ENCODE peak calls at places on chromosomes 3 and 15, in ten cellular contexts. One of them, this sample, is unnamed.

GRCh38 chr15:80072285-80072684 is 12.8 kb downstream of the ZFAND6 start:
- DNase-seq in tibial nerve: no peak
- DNase-seq in iPS-NIHi11: peak
- DNase-seq in stimulated activated CD8-positive, alpha-beta memory T cell treated with anti-CD3 and anti-CD28 coated beads, Interleukin-15, amount 100 ng/mL, for 1 hour: no peak
- DNase-seq in COR-L47: peak
- DNase-seq in ELR: peak
- DNase-seq in mucosa of descending colon: no peak
- DNase-seq in stomach: no peak
- DNase-seq in Jurkat, Clone E6-1: peak
- DNase-seq in nephron progenitor cell: peak
- DNase-seq in this sample: no peak

GRCh38 chr3:71885001-71885400 is 100.1 kb upstream of the PROK2 start:
- DNase-seq in stimulated activated CD8-positive, alpha-beta memory T cell treated with anti-CD3 and anti-CD28 coated beads, Interleukin-15, amount 100 ng/mL, for 1 hour: no peak
- DNase-seq in nephron progenitor cell: no peak
- DNase-seq in iPS-NIHi11: peak
- DNase-seq in COR-L47: no peak
- DNase-seq in stomach: no peak
- DNase-seq in ELR: no peak
- DNase-seq in tibial nerve: no peak
- DNase-seq in Jurkat, Clone E6-1: no peak
- DNase-seq in mucosa of descending colon: no peak
- DNase-seq in this sample: no peak

GRCh38 chr15:64067564-64068030 is 21.3 kb upstream of the DAPK2 start:
- DNase-seq in Jurkat, Clone E6-1: peak
- DNase-seq in ELR: peak
- DNase-seq in stimulated activated CD8-positive, alpha-beta memory T cell treated with anti-CD3 and anti-CD28 coated beads, Interleukin-15, amount 100 ng/mL, for 1 hour: peak
- DNase-seq in iPS-NIHi11: peak
- DNase-seq in tibial nerve: no peak
- DNase-seq in stomach: peak
- DNase-seq in nephron progenitor cell: peak
- DNase-seq in COR-L47: peak
- DNase-seq in mucosa of descending colon: no peak
- DNase-seq in this sample: peak

GRCh38 chr3:43346990-43347749 is 60.8 kb downstream of the SNRK start:
- DNase-seq in stimulated activated CD8-positive, alpha-beta memory T cell treated with anti-CD3 and anti-CD28 coated beads, Interleukin-15, amount 100 ng/mL, for 1 hour: no peak
- DNase-seq in tibial nerve: no peak
- DNase-seq in Jurkat, Clone E6-1: peak
- DNase-seq in mucosa of descending colon: no peak
- DNase-seq in ELR: no peak
- DNase-seq in nephron progenitor cell: no peak
- DNase-seq in stomach: no peak
- DNase-seq in COR-L47: no peak
- DNase-seq in iPS-NIHi11: no peak
- DNase-seq in this sample: no peak

GRCh38 chr3:18438586-18438985 is 13.4 kb upstream of the SATB1 start:
- DNase-seq in COR-L47: no peak
- DNase-seq in iPS-NIHi11: no peak
- DNase-seq in tibial nerve: no peak
- DNase-seq in stimulated activated CD8-positive, alpha-beta memory T cell treated with anti-CD3 and anti-CD28 coated beads, Interleukin-15, amount 100 ng/mL, for 1 hour: no peak
- DNase-seq in Jurkat, Clone E6-1: peak
- DNase-seq in stomach: no peak
- DNase-seq in nephron progenitor cell: no peak
- DNase-seq in mucosa of descending colon: peak
- DNase-seq in ELR: no peak
- DNase-seq in this sample: no peak

GRCh38 chr15:42675021-42675420 is 61.9 kb downstream of the CDAN1 start:
- DNase-seq in tibial nerve: no peak
- DNase-seq in stomach: no peak
- DNase-seq in stimulated activated CD8-positive, alpha-beta memory T cell treated with anti-CD3 and anti-CD28 coated beads, Interleukin-15, amount 100 ng/mL, for 1 hour: no peak
- DNase-seq in ELR: no peak
- DNase-seq in COR-L47: no peak
- DNase-seq in iPS-NIHi11: no peak
- DNase-seq in mucosa of descending colon: no peak
- DNase-seq in Jurkat, Clone E6-1: no peak
- DNase-seq in nephron progenitor cell: no peak
- DNase-seq in this sample: no peak

GRCh38 chr15:70528270-70528706 is 235.1 kb downstream of the UACA start:
- DNase-seq in mucosa of descending colon: peak
- DNase-seq in COR-L47: no peak
- DNase-seq in stimulated activated CD8-positive, alpha-beta memory T cell treated with anti-CD3 and anti-CD28 coated beads, Interleukin-15, amount 100 ng/mL, for 1 hour: no peak
- DNase-seq in iPS-NIHi11: no peak
- DNase-seq in tibial nerve: no peak
- DNase-seq in ELR: peak
- DNase-seq in Jurkat, Clone E6-1: peak
- DNase-seq in stomach: peak
- DNase-seq in nephron progenitor cell: no peak
- DNase-seq in this sample: no peak

GRCh38 chr15:66854012-66854965 is 152.3 kb downstream of the SMAD6 start:
- DNase-seq in ELR: no peak
- DNase-seq in stimulated activated CD8-positive, alpha-beta memory T cell treated with anti-CD3 and anti-CD28 coated beads, Interleukin-15, amount 100 ng/mL, for 1 hour: no peak
- DNase-seq in nephron progenitor cell: no peak
- DNase-seq in mucosa of descending colon: no peak
- DNase-seq in tibial nerve: no peak
- DNase-seq in iPS-NIHi11: no peak
- DNase-seq in Jurkat, Clone E6-1: no peak
- DNase-seq in COR-L47: no peak
- DNase-seq in stomach: peak
- DNase-seq in this sample: no peak

GRCh38 chr3:74663178-74663577 is 48.7 kb upstream of the CNTN3 start:
- DNase-seq in mucosa of descending colon: no peak
- DNase-seq in stomach: no peak
- DNase-seq in nephron progenitor cell: no peak
- DNase-seq in Jurkat, Clone E6-1: no peak
- DNase-seq in tibial nerve: no peak
- DNase-seq in stimulated activated CD8-positive, alpha-beta memory T cell treated with anti-CD3 and anti-CD28 coated beads, Interleukin-15, amount 100 ng/mL, for 1 hour: no peak
- DNase-seq in COR-L47: no peak
- DNase-seq in iPS-NIHi11: no peak
- DNase-seq in ELR: no peak
- DNase-seq in this sample: no peak

GRCh38 chr15:37824717-37825382 is 109.6 kb upstream of the TMCO5A start:
- DNase-seq in Jurkat, Clone E6-1: peak
- DNase-seq in ELR: peak
- DNase-seq in mucosa of descending colon: no peak
- DNase-seq in stomach: no peak
- DNase-seq in iPS-NIHi11: no peak
- DNase-seq in tibial nerve: no peak
- DNase-seq in stimulated activated CD8-positive, alpha-beta memory T cell treated with anti-CD3 and anti-CD28 coated beads, Interleukin-15, amount 100 ng/mL, for 1 hour: no peak
- DNase-seq in nephron progenitor cell: no peak
- DNase-seq in COR-L47: no peak
- DNase-seq in this sample: no peak

GRCh38 chr3:85330071-85330470 is 371.3 kb downstream of the CADM2 start:
- DNase-seq in mucosa of descending colon: no peak
- DNase-seq in COR-L47: no peak
- DNase-seq in stimulated activated CD8-positive, alpha-beta memory T cell treated with anti-CD3 and anti-CD28 coated beads, Interleukin-15, amount 100 ng/mL, for 1 hour: no peak
- DNase-seq in ELR: no peak
- DNase-seq in iPS-NIHi11: no peak
- DNase-seq in Jurkat, Clone E6-1: no peak
- DNase-seq in nephron progenitor cell: no peak
- DNase-seq in stomach: no peak
- DNase-seq in tibial nerve: no peak
- DNase-seq in this sample: no peak

GRCh38 chr3:52291508-52292181 is 4.0 kb downstream of the GLYCTK start:
- DNase-seq in COR-L47: peak
- DNase-seq in stimulated activated CD8-positive, alpha-beta memory T cell treated with anti-CD3 and anti-CD28 coated beads, Interleukin-15, amount 100 ng/mL, for 1 hour: no peak
- DNase-seq in Jurkat, Clone E6-1: no peak
- DNase-seq in iPS-NIHi11: peak
- DNase-seq in mucosa of descending colon: peak
- DNase-seq in ELR: peak
- DNase-seq in nephron progenitor cell: peak
- DNase-seq in tibial nerve: no peak
- DNase-seq in stomach: no peak
- DNase-seq in this sample: no peak

GRCh38 chr3:40169983-40170382 is 139.5 kb upstream of the EIF1B start:
- DNase-seq in mucosa of descending colon: no peak
- DNase-seq in Jurkat, Clone E6-1: no peak
- DNase-seq in ELR: no peak
- DNase-seq in iPS-NIHi11: no peak
- DNase-seq in nephron progenitor cell: no peak
- DNase-seq in stimulated activated CD8-positive, alpha-beta memory T cell treated with anti-CD3 and anti-CD28 coated beads, Interleukin-15, amount 100 ng/mL, for 1 hour: no peak
- DNase-seq in tibial nerve: no peak
- DNase-seq in stomach: no peak
- DNase-seq in COR-L47: no peak
- DNase-seq in this sample: no peak

GRCh38 chr3:63662500-63662899 is 10.0 kb downstream of the SNTN start:
- DNase-seq in tibial nerve: no peak
- DNase-seq in COR-L47: no peak
- DNase-seq in nephron progenitor cell: no peak
- DNase-seq in Jurkat, Clone E6-1: no peak
- DNase-seq in mucosa of descending colon: no peak
- DNase-seq in ELR: no peak
- DNase-seq in iPS-NIHi11: peak
- DNase-seq in stimulated activated CD8-positive, alpha-beta memory T cell treated with anti-CD3 and anti-CD28 coated beads, Interleukin-15, amount 100 ng/mL, for 1 hour: no peak
- DNase-seq in stomach: no peak
- DNase-seq in this sample: no peak

GRCh38 chr3:48194446-48195071 is 6.3 kb upstream of the CDC25A start:
- DNase-seq in nephron progenitor cell: peak
- DNase-seq in iPS-NIHi11: peak
- DNase-seq in ELR: peak
- DNase-seq in COR-L47: no peak
- DNase-seq in stimulated activated CD8-positive, alpha-beta memory T cell treated with anti-CD3 and anti-CD28 coated beads, Interleukin-15, amount 100 ng/mL, for 1 hour: no peak
- DNase-seq in stomach: peak
- DNase-seq in tibial nerve: peak
- DNase-seq in Jurkat, Clone E6-1: no peak
- DNase-seq in mucosa of descending colon: no peak
- DNase-seq in this sample: no peak

GRCh38 chr3:106345353-106346027 is 476.7 kb upstream of the CBLB start:
- DNase-seq in tibial nerve: no peak
- DNase-seq in COR-L47: no peak
- DNase-seq in mucosa of descending colon: no peak
- DNase-seq in stomach: no peak
- DNase-seq in Jurkat, Clone E6-1: no peak
- DNase-seq in iPS-NIHi11: peak
- DNase-seq in ELR: peak
- DNase-seq in nephron progenitor cell: no peak
- DNase-seq in stimulated activated CD8-positive, alpha-beta memory T cell treated with anti-CD3 and anti-CD28 coated beads, Interleukin-15, amount 100 ng/mL, for 1 hour: no peak
- DNase-seq in this sample: peak

GRCh38 chr15:58064119-58065010 is 1.1 kb downstream of the ALDH1A2 start:
- DNase-seq in tibial nerve: no peak
- DNase-seq in ELR: no peak
- DNase-seq in COR-L47: no peak
- DNase-seq in iPS-NIHi11: no peak
- DNase-seq in stimulated activated CD8-positive, alpha-beta memory T cell treated with anti-CD3 and anti-CD28 coated beads, Interleukin-15, amount 100 ng/mL, for 1 hour: no peak
- DNase-seq in mucosa of descending colon: no peak
- DNase-seq in nephron progenitor cell: no peak
- DNase-seq in stomach: no peak
- DNase-seq in Jurkat, Clone E6-1: no peak
- DNase-seq in this sample: no peak

GRCh38 chr3:136173939-136174338 is 22.2 kb downstream of the MSL2 start:
- DNase-seq in mucosa of descending colon: no peak
- DNase-seq in tibial nerve: no peak
- DNase-seq in Jurkat, Clone E6-1: no peak
- DNase-seq in stomach: no peak
- DNase-seq in COR-L47: no peak
- DNase-seq in stimulated activated CD8-positive, alpha-beta memory T cell treated with anti-CD3 and anti-CD28 coated beads, Interleukin-15, amount 100 ng/mL, for 1 hour: no peak
- DNase-seq in iPS-NIHi11: no peak
- DNase-seq in nephron progenitor cell: no peak
- DNase-seq in ELR: no peak
- DNase-seq in this sample: no peak

GRCh38 chr3:187782008-187782407 is 36.7 kb upstream of the BCL6 start:
- DNase-seq in Jurkat, Clone E6-1: no peak
- DNase-seq in stomach: no peak
- DNase-seq in nephron progenitor cell: no peak
- DNase-seq in iPS-NIHi11: no peak
- DNase-seq in COR-L47: no peak
- DNase-seq in ELR: no peak
- DNase-seq in mucosa of descending colon: no peak
- DNase-seq in stimulated activated CD8-positive, alpha-beta memory T cell treated with anti-CD3 and anti-CD28 coated beads, Interleukin-15, amount 100 ng/mL, for 1 hour: no peak
- DNase-seq in tibial nerve: no peak
- DNase-seq in this sample: no peak

GRCh38 chr3:114435733-114436132 is 141.9 kb downstream of the TIGIT start:
- DNase-seq in ELR: peak
- DNase-seq in stimulated activated CD8-positive, alpha-beta memory T cell treated with anti-CD3 and anti-CD28 coated beads, Interleukin-15, amount 100 ng/mL, for 1 hour: no peak
- DNase-seq in Jurkat, Clone E6-1: no peak
- DNase-seq in nephron progenitor cell: no peak
- DNase-seq in mucosa of descending colon: no peak
- DNase-seq in COR-L47: no peak
- DNase-seq in stomach: no peak
- DNase-seq in iPS-NIHi11: no peak
- DNase-seq in tibial nerve: no peak
- DNase-seq in this sample: no peak

GRCh38 chr3:4978259-4978965 is 825 bp upstream of the BHLHE40 start:
- DNase-seq in stimulated activated CD8-positive, alpha-beta memory T cell treated with anti-CD3 and anti-CD28 coated beads, Interleukin-15, amount 100 ng/mL, for 1 hour: peak
- DNase-seq in iPS-NIHi11: peak
- DNase-seq in mucosa of descending colon: peak
- DNase-seq in ELR: peak
- DNase-seq in COR-L47: peak
- DNase-seq in tibial nerve: peak
- DNase-seq in stomach: peak
- DNase-seq in nephron progenitor cell: peak
- DNase-seq in Jurkat, Clone E6-1: no peak
- DNase-seq in this sample: peak